ENCODE peak calls at places on chromosomes 1 and 21, in four cellular contexts. One of them, this sample, is unnamed.

GRCh38 chr1:162536511-162536910 is 25.0 kb upstream of the UAP1 start:
- DNase-seq in fibroblast of mammary gland: peak; percentile 95
- DNase-seq in brain microvascular endothelial cell: no peak
- DNase-seq in PC-9: no peak
- DNase-seq in this sample: no peak

GRCh38 chr1:198622532-198623218 is 16.2 kb upstream of the PTPRC start:
- DNase-seq in fibroblast of mammary gland: no peak
- DNase-seq in brain microvascular endothelial cell: no peak
- DNase-seq in PC-9: no peak
- DNase-seq in this sample: no peak

GRCh38 chr1:51433269-51433971 is 85.6 kb downstream of the EPS15 start:
- DNase-seq in fibroblast of mammary gland: peak; percentile 31
- DNase-seq in PC-9: no peak
- DNase-seq in brain microvascular endothelial cell: no peak
- DNase-seq in this sample: peak; percentile 50

GRCh38 chr1:33176362-33176850 is 5.4 kb downstream of the TRIM62 start:
- DNase-seq in brain microvascular endothelial cell: peak; percentile 74
- DNase-seq in fibroblast of mammary gland: peak; percentile 54
- DNase-seq in PC-9: peak; percentile 24
- DNase-seq in this sample: no peak

GRCh38 chr1:53585116-53585515 is 125.9 kb downstream of the DMRTB1 start:
- DNase-seq in fibroblast of mammary gland: peak; percentile 17
- DNase-seq in brain microvascular endothelial cell: peak; percentile 78
- DNase-seq in PC-9: no peak
- DNase-seq in this sample: no peak

GRCh38 chr1:218274551-218274950 is 10.5 kb upstream of the RRP15 start:
- DNase-seq in brain microvascular endothelial cell: no peak
- DNase-seq in fibroblast of mammary gland: no peak
- DNase-seq in PC-9: no peak
- DNase-seq in this sample: no peak

GRCh38 chr1:93878501-93878888 is 511 bp downstream of the DNTTIP2 start:
- DNase-seq in brain microvascular endothelial cell: peak; percentile 25
- DNase-seq in fibroblast of mammary gland: peak; percentile 38
- DNase-seq in PC-9: peak; percentile 63
- DNase-seq in this sample: no peak

GRCh38 chr1:178566187-178566586 is 53.3 kb downstream of the TEX35 start:
- DNase-seq in PC-9: no peak
- DNase-seq in fibroblast of mammary gland: peak; percentile 64
- DNase-seq in brain microvascular endothelial cell: no peak
- DNase-seq in this sample: no peak

GRCh38 chr1:25797939-25798338 is 2.1 kb upstream of the SELENON start:
- DNase-seq in fibroblast of mammary gland: peak; percentile 32
- DNase-seq in brain microvascular endothelial cell: no peak
- DNase-seq in PC-9: peak; percentile 35
- DNase-seq in this sample: no peak

GRCh38 chr1:63688302-63688701 is 85.5 kb upstream of the ROR1 start:
- DNase-seq in PC-9: no peak
- DNase-seq in fibroblast of mammary gland: peak; percentile 44
- DNase-seq in brain microvascular endothelial cell: peak; percentile 81
- DNase-seq in this sample: no peak

GRCh38 chr21:38651570-38651969 is 153.3 kb upstream of the ERG start:
- DNase-seq in fibroblast of mammary gland: no peak
- DNase-seq in brain microvascular endothelial cell: no peak
- DNase-seq in PC-9: no peak
- DNase-seq in this sample: no peak

GRCh38 chr1:210418863-210419641 is 90.3 kb downstream of the HHAT start:
- DNase-seq in brain microvascular endothelial cell: no peak
- DNase-seq in PC-9: no peak
- DNase-seq in fibroblast of mammary gland: no peak
- DNase-seq in this sample: peak; percentile 30

GRCh38 chr1:42463906-42464305 is 820 bp downstream of the CCDC30 start:
- DNase-seq in fibroblast of mammary gland: no peak
- DNase-seq in brain microvascular endothelial cell: no peak
- DNase-seq in PC-9: no peak
- DNase-seq in this sample: no peak

GRCh38 chr1:9960705-9961562 is 17.7 kb downstream of the NMNAT1 start:
- DNase-seq in fibroblast of mammary gland: peak; percentile 8
- DNase-seq in PC-9: no peak
- DNase-seq in brain microvascular endothelial cell: no peak
- DNase-seq in this sample: no peak

GRCh38 chr1:42348498-42348897 is 13.5 kb upstream of the FOXJ3 start:
- DNase-seq in PC-9: no peak
- DNase-seq in brain microvascular endothelial cell: no peak
- DNase-seq in fibroblast of mammary gland: no peak
- DNase-seq in this sample: no peak

GRCh38 chr1:86594284-86594683 is 47.4 kb downstream of the CLCA4 start:
- DNase-seq in fibroblast of mammary gland: no peak
- DNase-seq in brain microvascular endothelial cell: no peak
- DNase-seq in PC-9: no peak
- DNase-seq in this sample: no peak

GRCh38 chr1:3523980-3524379 is 69.5 kb downstream of the ARHGEF16 start:
- DNase-seq in PC-9: no peak
- DNase-seq in brain microvascular endothelial cell: no peak
- DNase-seq in fibroblast of mammary gland: no peak
- DNase-seq in this sample: no peak

GRCh38 chr1:201445300-201445699 is 23.7 kb downstream of the PHLDA3 start:
- DNase-seq in PC-9: no peak
- DNase-seq in fibroblast of mammary gland: no peak
- DNase-seq in brain microvascular endothelial cell: no peak
- DNase-seq in this sample: no peak
- H3K4me3 ChIP-seq in PC-9: no peak overlapping the region
- H3K4me3 ChIP-seq in fibroblast of mammary gland: no peak overlapping the region
- H3K4me3 ChIP-seq in brain microvascular endothelial cell: no peak overlapping the region
- H3K4me3 ChIP-seq in this sample: no peak overlapping the region

DNA sequence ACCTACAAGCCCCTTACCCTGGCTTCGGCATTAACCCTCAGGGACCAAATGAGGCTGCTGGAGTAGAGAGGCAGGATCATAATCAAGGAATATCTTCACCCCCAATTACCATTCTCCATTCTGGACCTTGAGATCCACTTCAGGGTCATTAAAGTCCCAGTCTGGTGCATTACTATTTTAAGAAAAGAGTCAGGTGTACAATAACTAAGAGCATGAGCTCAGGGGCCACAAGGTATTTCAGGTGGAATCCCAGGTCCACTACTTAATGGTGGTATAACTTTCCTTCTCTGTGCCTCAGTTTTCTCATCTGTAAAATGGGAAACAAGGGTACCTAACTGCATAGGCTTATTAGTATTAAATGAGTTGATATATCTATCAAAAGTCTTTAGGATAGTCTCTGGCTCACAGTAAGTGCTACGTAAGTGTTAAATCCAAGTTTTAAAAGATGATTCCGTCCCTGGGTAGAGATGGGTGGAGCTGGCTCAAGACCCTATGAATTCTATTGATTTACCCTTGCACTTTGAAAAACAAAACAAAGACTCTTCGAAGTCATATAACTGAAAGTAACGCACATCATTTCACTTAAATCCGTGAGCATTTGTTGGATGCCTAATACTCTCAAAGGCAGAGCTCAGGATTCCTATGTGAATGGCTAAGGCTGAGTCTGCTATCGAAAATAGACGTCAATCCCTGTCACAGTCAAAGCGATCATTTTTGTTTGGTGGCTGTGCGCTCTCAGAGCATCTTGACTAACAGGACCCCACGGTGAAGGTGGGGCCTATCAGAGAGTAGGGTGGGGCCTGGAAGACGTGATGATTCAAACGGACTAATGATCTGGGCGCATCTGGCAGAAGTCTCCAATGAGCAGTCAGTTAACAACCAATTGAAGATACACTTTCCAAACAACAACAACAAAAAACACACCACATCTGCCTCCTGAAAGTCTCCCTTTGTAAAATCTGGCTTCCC is 985 bp upstream of the NUCKS1 start:
- DNase-seq in PC-9: no peak
- DNase-seq in fibroblast of mammary gland: peak; percentile 25
- DNase-seq in brain microvascular endothelial cell: no peak
- DNase-seq in this sample: no peak
- H3K4me3 ChIP-seq in PC-9: peak overlapping the region; percentile 85
- H3K4me3 ChIP-seq in fibroblast of mammary gland: peak overlapping the region; percentile 81
- H3K4me3 ChIP-seq in brain microvascular endothelial cell: peak overlapping the region; percentile 36
- H3K4me3 ChIP-seq in this sample: peak overlapping the region; percentile 90

GRCh38 chr1:5831600-5832335 is 160.5 kb downstream of the NPHP4 start:
- DNase-seq in fibroblast of mammary gland: no peak
- DNase-seq in PC-9: no peak
- DNase-seq in brain microvascular endothelial cell: no peak
- DNase-seq in this sample: no peak
- H3K4me3 ChIP-seq in fibroblast of mammary gland: no peak overlapping the region
- H3K4me3 ChIP-seq in PC-9: no peak overlapping the region
- H3K4me3 ChIP-seq in brain microvascular endothelial cell: no peak overlapping the region
- H3K4me3 ChIP-seq in this sample: no peak overlapping the region

DNA sequence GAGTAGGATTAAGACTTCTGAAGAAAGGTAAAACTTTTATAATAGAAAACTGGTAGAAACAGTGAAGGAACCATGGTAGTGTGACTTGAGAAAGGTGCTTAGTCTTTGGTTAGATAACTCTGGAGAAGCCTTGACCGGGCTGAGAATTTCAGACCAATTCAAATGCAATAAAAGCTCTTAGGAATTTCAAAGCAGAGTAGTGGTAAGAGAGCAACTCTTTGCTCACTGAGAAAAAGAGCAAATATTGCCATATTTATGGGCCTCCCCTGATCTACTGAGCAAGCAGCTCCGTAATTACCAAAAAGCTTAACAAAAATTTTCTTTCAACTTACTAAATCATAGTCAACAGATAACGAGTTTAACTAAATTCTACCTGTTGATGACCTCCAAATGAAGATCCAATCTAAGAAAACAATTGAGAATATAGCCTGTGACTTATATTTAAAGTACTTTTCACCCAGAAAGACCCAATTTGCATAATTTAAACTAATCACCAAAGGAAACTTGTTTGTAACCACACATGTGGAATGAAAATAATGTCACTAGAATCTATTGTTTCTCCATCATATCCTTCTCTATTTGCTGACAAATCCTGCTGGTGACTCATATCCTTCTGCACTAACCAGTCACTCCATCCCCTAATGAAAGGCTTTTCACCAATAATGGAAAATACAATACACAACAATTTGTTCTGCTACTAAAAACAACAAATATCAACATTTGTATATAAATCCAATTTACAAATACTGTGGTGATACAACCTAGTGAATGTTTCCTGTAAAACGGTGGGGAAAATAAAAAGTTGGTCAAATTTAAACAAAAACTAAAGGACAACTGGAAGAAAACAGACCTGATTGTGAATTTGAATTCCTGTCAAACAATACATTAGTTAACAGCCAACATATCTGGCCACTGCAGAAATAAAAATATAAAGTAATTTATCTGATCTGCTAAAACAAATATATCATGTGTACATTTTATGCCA is 6.6 kb downstream of the PTP4A2 start:
- DNase-seq in fibroblast of mammary gland: peak; percentile 72
- DNase-seq in brain microvascular endothelial cell: no peak
- DNase-seq in PC-9: no peak
- DNase-seq in this sample: no peak
- H3K4me3 ChIP-seq in fibroblast of mammary gland: no peak overlapping the region
- H3K4me3 ChIP-seq in brain microvascular endothelial cell: no peak overlapping the region
- H3K4me3 ChIP-seq in PC-9: peak overlapping the region; percentile 86
- H3K4me3 ChIP-seq in this sample: peak overlapping the region; percentile 10

GRCh38 chr1:117645343-117645742 is 39.5 kb downstream of the TENT5C start:
- DNase-seq in fibroblast of mammary gland: no peak
- DNase-seq in PC-9: no peak
- DNase-seq in brain microvascular endothelial cell: no peak
- DNase-seq in this sample: no peak

GRCh38 chr1:117646007-117646913 is 40.4 kb downstream of the TENT5C start:
- DNase-seq in brain microvascular endothelial cell: no peak
- DNase-seq in PC-9: no peak
- DNase-seq in fibroblast of mammary gland: peak; percentile 55
- DNase-seq in this sample: no peak

GRCh38 chr1:117642963-117643362 is 37.1 kb downstream of the TENT5C start:
- DNase-seq in PC-9: no peak
- DNase-seq in fibroblast of mammary gland: no peak
- DNase-seq in brain microvascular endothelial cell: no peak
- DNase-seq in this sample: no peak

GRCh38 chr1:117643601-117644000 is 37.8 kb downstream of the TENT5C start:
- DNase-seq in brain microvascular endothelial cell: no peak
- DNase-seq in PC-9: no peak
- DNase-seq in fibroblast of mammary gland: no peak
- DNase-seq in this sample: no peak

DNA sequence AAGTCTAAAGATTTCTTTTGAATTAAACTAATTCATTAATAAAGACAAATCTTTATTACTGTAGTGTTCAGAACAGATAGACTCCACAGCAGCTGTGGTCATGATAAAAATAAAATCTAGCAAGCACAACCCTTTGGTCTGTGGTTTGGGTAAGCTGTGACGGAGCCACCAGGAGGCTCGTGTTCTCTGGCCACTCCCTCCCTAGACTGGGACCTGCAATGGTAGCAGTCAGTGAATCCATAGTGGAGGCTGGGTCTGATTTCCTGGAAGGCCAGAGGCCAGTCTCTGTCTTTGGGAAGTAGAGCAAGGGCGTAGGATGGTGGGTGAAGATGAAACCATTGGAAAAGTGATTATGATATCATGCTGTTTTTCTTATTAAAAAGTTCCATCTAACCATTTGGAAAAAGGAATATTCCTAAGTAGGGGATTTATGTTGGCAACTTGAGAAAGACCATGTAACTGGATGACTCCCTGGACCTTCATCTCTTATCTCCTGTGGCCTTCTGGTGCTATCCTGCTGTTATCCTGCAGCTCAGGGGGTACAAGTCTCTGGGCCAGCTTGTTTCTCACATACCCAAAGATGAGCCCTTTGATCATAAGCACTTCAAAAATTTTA is 39.0 kb downstream of the TENT5C start:
- DNase-seq in brain microvascular endothelial cell: no peak
- DNase-seq in fibroblast of mammary gland: no peak
- DNase-seq in PC-9: no peak
- DNase-seq in this sample: no peak
- H3K4me3 ChIP-seq in brain microvascular endothelial cell: no peak overlapping the region
- H3K4me3 ChIP-seq in fibroblast of mammary gland: no peak overlapping the region
- H3K4me3 ChIP-seq in PC-9: no peak overlapping the region
- H3K4me3 ChIP-seq in this sample: no peak overlapping the region

GRCh38 chr21:44913425-44914175 is 7.1 kb downstream of the ITGB2 start:
- DNase-seq in PC-9: no peak
- DNase-seq in brain microvascular endothelial cell: no peak
- DNase-seq in fibroblast of mammary gland: no peak
- DNase-seq in this sample: no peak

GRCh38 chr21:44911384-44912157 is 9.1 kb downstream of the ITGB2 start:
- DNase-seq in fibroblast of mammary gland: no peak
- DNase-seq in PC-9: peak; percentile 84
- DNase-seq in brain microvascular endothelial cell: no peak
- DNase-seq in this sample: peak; percentile 63

GRCh38 chr21:44911066-44911383 is 9.7 kb downstream of the ITGB2 start:
- DNase-seq in brain microvascular endothelial cell: no peak
- DNase-seq in PC-9: no peak
- DNase-seq in fibroblast of mammary gland: no peak
- DNase-seq in this sample: no peak

GRCh38 chr21:44910229-44911065 is 10.3 kb downstream of the ITGB2 start:
- DNase-seq in fibroblast of mammary gland: no peak
- DNase-seq in PC-9: no peak
- DNase-seq in brain microvascular endothelial cell: no peak
- DNase-seq in this sample: no peak

DNA sequence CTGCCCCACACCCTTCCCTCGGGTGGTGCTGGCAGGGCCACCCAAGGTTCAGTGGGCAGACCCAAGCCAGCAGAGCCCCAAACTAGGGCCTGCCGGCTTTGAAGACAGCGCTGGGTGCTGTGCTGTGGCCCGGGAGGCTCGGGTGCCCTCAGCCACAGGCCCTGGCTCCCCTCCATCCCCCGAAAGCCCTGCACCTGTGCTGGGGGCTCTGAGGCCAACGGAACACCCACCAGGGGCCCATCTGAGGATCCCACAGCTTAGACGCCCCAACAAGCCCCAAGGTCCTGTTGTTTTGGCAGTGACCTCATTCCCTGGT is 8.6 kb downstream of the ITGB2 start:
- DNase-seq in brain microvascular endothelial cell: no peak
- DNase-seq in PC-9: no peak
- DNase-seq in fibroblast of mammary gland: no peak
- DNase-seq in this sample: no peak
- H3K4me3 ChIP-seq in brain microvascular endothelial cell: no peak overlapping the region
- H3K4me3 ChIP-seq in PC-9: no peak overlapping the region
- H3K4me3 ChIP-seq in fibroblast of mammary gland: no peak overlapping the region
- H3K4me3 ChIP-seq in this sample: no peak overlapping the region

This sample was measured in LNCaP clone FGC.